ENCODE peak calls at places on chromosomes 5 and 9, in seven cellular contexts. O, P, W, G, H, V and Q are unnamed samples.

GRCh38 chr5:109612278-109612905 is 77.3 kb upstream of the MAN2A1 start:
- DNase-seq in W (no peak), O (no peak), G (no peak), V (peak; percentile 69), H (no peak), P (no peak), Q (no peak)

GRCh38 chr5:26553079-26553478 is 485.3 kb downstream of the CDH9 start:
- DNase-seq in H (no peak), P (no peak), O (peak; percentile 91), W (no peak), G (no peak), V (no peak), Q (peak; percentile 29)

GRCh38 chr9:138042640-138043039 is 165.1 kb downstream of the CACNA1B start:
- DNase-seq in G (no peak), V (peak; percentile 7), O (no peak), P (no peak), W (no peak), H (no peak), Q (no peak)

GRCh38 chr9:37364751-37365360 is 57.6 kb upstream of the GRHPR start:
- DNase-seq in V (no peak), O (peak; percentile 15), W (no peak), G (no peak), P (no peak), H (no peak), Q (no peak)

GRCh38 chr5:180618830-180619562 is 27.7 kb upstream of the SCGB3A1 start:
- DNase-seq in W (no peak), H (peak; percentile 81), O (no peak), V (no peak), G (peak; percentile 40), P (no peak), Q (no peak)

GRCh38 chr5:172870261-172870806 is 36.3 kb downstream of the ERGIC1 start:
- DNase-seq in O (peak; percentile 91), P (peak; percentile 86), W (no peak), G (no peak), V (no peak), H (peak; percentile 52), Q (no peak)

GRCh38 chr9:100170556-100170955 is 71.5 kb downstream of the INVS start:
- DNase-seq in H (no peak), G (no peak), P (peak; percentile 5), O (peak; percentile 68), W (no peak), V (no peak), Q (no peak)

GRCh38 chr5:172505840-172506638 is 51.7 kb upstream of the SH3PXD2B start:
- DNase-seq in H (no peak), W (peak; percentile 12), V (peak; percentile 15), O (no peak), P (no peak), G (no peak), Q (no peak)

GRCh38 chr9:21252727-21253547 is 13.1 kb upstream of the IFNA14 start:
- DNase-seq in P (no peak), G (peak; percentile 22), H (peak; percentile 40), V (peak; percentile 31), O (peak; percentile 44), W (no peak), Q (no peak)

GRCh38 chr5:78727786-78728761 is 79.5 kb upstream of the LHFPL2 start:
- DNase-seq in O (no peak), G (no peak), H (peak; percentile 51), W (no peak), V (no peak), P (no peak), Q (peak; percentile 65)

GRCh38 chr9:97966493-97966892 is 16.6 kb upstream of the ANP32B start:
- DNase-seq in G (no peak), W (no peak), H (no peak), P (no peak), O (no peak), V (no peak), Q (no peak)

GRCh38 chr5:173534664-173535063 is 81.8 kb downstream of the BOD1 start:
- DNase-seq in V (no peak), O (no peak), P (no peak), G (no peak), W (no peak), H (no peak), Q (no peak)

GRCh38 chr5:14739538-14739937 is 75.0 kb downstream of the OTULIN start:
- DNase-seq in G (no peak), P (no peak), W (no peak), O (peak; percentile 89), V (no peak), H (no peak), Q (no peak)

GRCh38 chr5:73906277-73906676 is 280.3 kb downstream of the ARHGEF28 start:
- DNase-seq in H (no peak), V (no peak), G (no peak), O (peak; percentile 30), W (no peak), P (no peak), Q (no peak)

GRCh38 chr5:157384971-157385709 is 74.9 kb upstream of the NIPAL4 start:
- DNase-seq in V (peak; percentile 64), H (peak; percentile 55), P (peak; percentile 100), O (peak; percentile 98), G (peak; percentile 30), W (no peak), Q (peak; percentile 94)

GRCh38 chr5:1016476-1016875 is 7.9 kb downstream of the NKD2 start:
- DNase-seq in H (no peak), W (no peak), O (no peak), G (no peak), P (no peak), V (no peak), Q (no peak)

GRCh38 chr9:16825971-16826370 is 44.5 kb downstream of the BNC2 start:
- DNase-seq in G (no peak), P (peak; percentile 63), W (no peak), V (no peak), H (no peak), O (peak; percentile 20), Q (no peak)

GRCh38 chr5:168174376-168174775 is 117.1 kb upstream of the WWC1 start:
- DNase-seq in G (no peak), P (no peak), O (no peak), V (peak; percentile 30), H (no peak), W (no peak), Q (no peak)

GRCh38 chr5:144436007-144436406 is 265.3 kb downstream of the KCTD16 start:
- DNase-seq in H (no peak), P (no peak), W (no peak), O (no peak), G (no peak), V (no peak), Q (no peak)

GRCh38 chr5:8478308-8478707 is 609.4 kb downstream of the MTRR start:
- DNase-seq in V (no peak), O (no peak), W (no peak), H (no peak), P (no peak), G (no peak), Q (no peak)

GRCh38 chr5:122297587-122298298 is 14.3 kb upstream of the SNCAIP start:
- DNase-seq in P (no peak), G (no peak), H (no peak), W (no peak), O (no peak), V (no peak), Q (no peak)

GRCh38 chr9:71646131-71646530 is 122.2 kb downstream of the CEMIP2 start:
- DNase-seq in W (no peak), G (no peak), O (no peak), V (no peak), H (no peak), P (no peak), Q (no peak)

GRCh38 chr5:153489611-153490010 is 859 bp upstream of the GRIA1 start:
- DNase-seq in O (peak; percentile 16), H (no peak), V (no peak), W (no peak), G (no peak), P (no peak), Q (no peak)

GRCh38 chr9:92726971-92727715 is 37.5 kb downstream of the BICD2 start:
- DNase-seq in H (no peak), G (no peak), V (no peak), P (no peak), O (no peak), W (no peak), Q (no peak)

GRCh38 chr5:113142186-113142585 is 165.6 kb downstream of the DCP2 start:
- DNase-seq in H (no peak), G (no peak), W (no peak), O (no peak), P (no peak), V (no peak), Q (no peak)

GRCh38 chr5:64632251-64632650 is 58.1 kb upstream of the SHISAL2B start:
- DNase-seq in W (no peak), P (no peak), H (no peak), G (no peak), V (peak; percentile 35), O (no peak), Q (no peak)

GRCh38 chr5:322281-322941 is 897 bp downstream of the AHRR start:
- DNase-seq in V (no peak), W (no peak), H (no peak), P (no peak), O (no peak), G (no peak), Q (no peak)

GRCh38 chr5:35861718-35862117 is 5.0 kb downstream of the IL7R start:
- DNase-seq in G (no peak), W (no peak), O (peak; percentile 6), P (no peak), V (no peak), H (no peak), Q (no peak)
- H3K4me3 ChIP-seq in G (no peak overlapping the region), W (no peak overlapping the region), O (no peak overlapping the region), P (no peak overlapping the region), V (no peak overlapping the region), H (no peak overlapping the region), Q (no peak overlapping the region)

DNA sequence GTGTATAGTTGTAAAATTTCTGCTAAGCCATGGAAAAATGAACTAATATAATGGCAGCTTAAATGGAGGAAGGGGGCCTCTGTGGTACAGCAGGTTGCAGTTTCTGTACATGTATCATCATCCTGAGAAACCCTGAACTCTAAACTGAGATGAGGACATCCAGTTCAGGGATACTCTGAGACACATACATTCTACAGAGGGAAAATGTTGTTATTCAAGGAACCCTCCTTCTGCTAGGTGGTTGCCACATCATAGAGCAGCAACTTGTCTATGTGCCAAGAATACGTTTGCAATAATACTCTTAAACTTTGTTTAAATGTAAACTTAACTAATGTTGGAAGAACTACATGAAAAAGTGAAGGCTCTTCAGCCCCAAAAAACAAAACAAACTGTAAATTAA is 1310.8 kb upstream of the WWC1 start:
- DNase-seq in V (no peak), O (no peak), G (no peak), W (no peak), P (no peak), H (no peak), Q (no peak)
- H3K4me3 ChIP-seq in V (peak overlapping the region; percentile 41), O (no peak overlapping the region), G (no peak overlapping the region), W (no peak overlapping the region), P (no peak overlapping the region), H (no peak overlapping the region), Q (no peak overlapping the region)

GRCh38 chr5:84385705-84386104 is 1.0 kb upstream of the EDIL3 start:
- DNase-seq in V (no peak), G (no peak), O (no peak), H (no peak), P (no peak), W (no peak), Q (no peak)
- H3K4me3 ChIP-seq in V (peak overlapping the region; percentile 65), G (no peak overlapping the region), O (peak overlapping the region; percentile 77), H (no peak overlapping the region), P (peak overlapping the region; percentile 91), W (peak overlapping the region; percentile 58), Q (peak overlapping the region; percentile 63)

DNA sequence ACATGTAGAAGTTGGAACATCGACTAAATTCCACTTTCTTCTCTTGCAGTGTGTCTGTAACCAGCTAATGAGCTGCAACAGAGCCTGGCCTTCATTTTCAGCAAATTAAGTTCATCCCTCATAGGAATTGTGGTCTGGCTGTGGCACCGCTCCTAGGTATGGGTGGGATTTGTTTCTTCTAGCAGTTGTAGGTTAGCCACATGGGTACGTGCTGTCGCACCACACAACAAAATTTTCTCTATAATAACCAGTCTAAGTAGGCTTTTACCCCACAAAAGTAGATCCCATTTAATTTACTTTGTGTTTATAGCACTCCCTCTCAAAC is 59.9 kb upstream of the MEF2C start:
- DNase-seq in O (no peak), G (no peak), P (no peak), H (no peak), V (no peak), W (no peak), Q (no peak)
- H3K4me3 ChIP-seq in O (no peak overlapping the region), G (no peak overlapping the region), P (no peak overlapping the region), H (no peak overlapping the region), V (no peak overlapping the region), W (no peak overlapping the region), Q (no peak overlapping the region)